ENCODE peak calls at places on chromosomes 1 and 21, in five cellular contexts. U is stomach, N is tibial artery, H is endodermal cell, B is kidney. W is an unnamed sample.

GRCh38 chr1:232667094-232667780 is 37.3 kb upstream of the SIPA1L2 start:
- DNase-seq in H (no peak), U (no peak), B (no peak), N (no peak), W (no peak)

GRCh38 chr1:228210076-228210651 is 2.3 kb downstream of the OBSCN start:
- DNase-seq in N (no peak), B (no peak), U (no peak), H (no peak), W (no peak)

GRCh38 chr1:150259758-150260669 is 2.4 kb downstream of the CA14 start:
- DNase-seq in N (no peak), U (peak; percentile 78), B (peak; percentile 81), H (peak; percentile 92), W (no peak)

GRCh38 chr1:156102634-156103511 is 11.6 kb upstream of the LMNA start:
- DNase-seq in B (no peak), H (no peak), U (no peak), N (no peak), W (no peak)

GRCh38 chr1:41738010-41738409 is 180.7 kb downstream of the HIVEP3 start:
- DNase-seq in B (no peak), N (no peak), H (no peak), U (no peak), W (no peak)

GRCh38 chr1:41927118-41927517 is 8.4 kb upstream of the HIVEP3 start:
- DNase-seq in H (no peak), N (no peak), U (peak; percentile 34), B (no peak), W (no peak)

GRCh38 chr1:50930965-50931737 is 28.9 kb downstream of the FAF1 start:
- DNase-seq in H (peak; percentile 64), U (no peak), N (no peak), B (no peak), W (no peak)

GRCh38 chr1:40676516-40676915 is 11.0 kb upstream of the RIMS3 start:
- DNase-seq in U (no peak), N (no peak), B (no peak), H (no peak), W (no peak)

GRCh38 chr21:36910581-36911307 is 55.7 kb downstream of the HLCS start:
- DNase-seq in H (no peak), U (no peak), N (no peak), B (no peak), W (no peak)

GRCh38 chr1:233364695-233365539 is 37.4 kb downstream of the MAP3K21 start:
- DNase-seq in U (no peak), N (no peak), H (no peak), B (no peak), W (no peak)

GRCh38 chr1:70778934-70779333 is 268.7 kb downstream of the PTGER3 start:
- DNase-seq in H (no peak), B (no peak), U (no peak), N (no peak), W (no peak)

GRCh38 chr1:221174598-221174997 is 295.4 kb downstream of the HLX start:
- DNase-seq in N (peak; percentile 49), U (no peak), B (no peak), H (peak; percentile 82), W (no peak)

GRCh38 chr1:67367370-67368345 is 60.0 kb downstream of the IL12RB2 start:
- DNase-seq in B (peak; percentile 72), N (peak; percentile 31), H (no peak), U (peak; percentile 71), W (no peak)

GRCh38 chr1:33121728-33122127 is 40.8 kb downstream of the AZIN2 start:
- DNase-seq in B (no peak), N (no peak), H (peak; percentile 13), U (no peak), W (no peak)

GRCh38 chr1:244657421-244657820 is 4.5 kb downstream of the DESI2 start:
- DNase-seq in N (no peak), U (no peak), H (no peak), B (no peak), W (no peak)

GRCh38 chr1:83901547-83902155 is 97.3 kb downstream of the TTLL7 start:
- DNase-seq in B (no peak), U (peak; percentile 54), N (no peak), H (no peak), W (no peak)

GRCh38 chr1:234998174-234998741 is 130.4 kb downstream of the TOMM20 start:
- DNase-seq in B (peak; percentile 88), N (peak; percentile 63), U (peak; percentile 63), H (peak; percentile 84), W (no peak)

GRCh38 chr1:231856894-231857293 is 230.3 kb downstream of the DISC1 start:
- DNase-seq in H (no peak), U (no peak), N (no peak), B (no peak), W (no peak)

GRCh38 chr1:154219511-154219910 is 1.2 kb upstream of the UBAP2L start:
- DNase-seq in H (no peak), U (no peak), B (no peak), N (peak; percentile 38), W (no peak)

GRCh38 chr1:26376050-26376449 is 3.5 kb upstream of the ZNF683 start:
- DNase-seq in H (no peak), N (no peak), B (peak; percentile 1), U (no peak), W (no peak)

GRCh38 chr1:51189421-51190073 is 46.5 kb upstream of the RNF11 start:
- DNase-seq in U (peak; percentile 31), B (no peak), H (peak; percentile 61), N (no peak), W (peak; percentile 13)

GRCh38 chr1:181033128-181033798 is 520 bp upstream of the MR1 start:
- DNase-seq in B (no peak), U (no peak), H (no peak), N (peak; percentile 59), W (no peak)

GRCh38 chr21:41932191-41932575 is 21.6 kb downstream of the C2CD2 start:
- DNase-seq in B (no peak), U (no peak), H (no peak), N (no peak), W (no peak)

GRCh38 chr1:220824031-220824989 is 37.6 kb downstream of the MTARC1 start:
- DNase-seq in H (no peak), N (no peak), U (no peak), B (no peak), W (no peak)

GRCh38 chr1:36432616-36433015 is 17.6 kb downstream of the OSCP1 start:
- DNase-seq in U (peak; percentile 44), H (no peak), B (no peak), N (no peak), W (no peak)

GRCh38 chr1:221741364-221741970 is 422 bp downstream of the DUSP10 start:
- DNase-seq in N (peak; percentile 36), U (no peak), H (peak; percentile 77), B (peak; percentile 72), W (no peak)

GRCh38 chr1:73627723-73628122 is 570.3 kb downstream of the LRRIQ3 start:
- DNase-seq in H (peak; percentile 51), B (no peak), U (no peak), N (no peak), W (no peak)

GRCh38 chr1:21956720-21957552 is 19.8 kb upstream of the HSPG2 start:
- DNase-seq in B (peak; percentile 95), U (peak; percentile 89), N (peak; percentile 56), H (peak; percentile 63), W (no peak)

DNA sequence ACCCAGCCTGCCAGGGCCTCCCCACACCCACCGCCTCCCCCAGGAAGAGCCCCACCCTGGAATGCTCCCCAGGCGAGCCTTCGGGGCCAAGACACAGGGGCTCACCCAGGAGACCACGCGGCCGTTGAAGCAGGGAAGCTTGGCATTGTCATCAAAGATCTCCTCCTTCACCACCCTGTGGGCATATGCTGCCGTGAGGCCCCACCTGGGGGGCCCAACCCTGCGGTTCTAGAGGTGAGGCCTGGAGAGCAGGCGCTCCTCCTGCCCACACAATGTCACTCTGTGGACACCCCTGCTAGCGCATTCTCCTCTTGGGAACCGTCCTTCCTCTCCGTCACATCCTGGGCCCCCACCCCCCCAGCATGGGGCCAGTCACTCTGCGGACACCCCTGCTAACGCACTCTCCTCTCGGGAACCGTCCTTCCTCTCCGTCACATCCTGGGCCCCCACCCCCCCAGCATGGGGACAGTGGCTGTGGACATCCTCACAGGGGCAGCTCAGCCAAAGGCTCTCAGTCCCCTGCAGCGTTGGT is 6.6 kb downstream of the DVL1 start:
- DNase-seq in H (no peak), B (no peak), N (no peak), U (no peak), W (no peak)
- TF ChIP-seq CTCF in H (no peak), B (no peak), N (no peak), U (no peak), W (no peak)

GRCh38 chr1:178189814-178190213 is 95.9 kb downstream of the RASAL2 start:
- DNase-seq in U (no peak), N (no peak), H (peak; percentile 85), B (no peak), W (no peak)
- TF ChIP-seq CTCF in U (no peak), N (peak; percentile 11), H (peak; percentile 84), B (peak; percentile 53), W (peak; percentile 34)

DNA sequence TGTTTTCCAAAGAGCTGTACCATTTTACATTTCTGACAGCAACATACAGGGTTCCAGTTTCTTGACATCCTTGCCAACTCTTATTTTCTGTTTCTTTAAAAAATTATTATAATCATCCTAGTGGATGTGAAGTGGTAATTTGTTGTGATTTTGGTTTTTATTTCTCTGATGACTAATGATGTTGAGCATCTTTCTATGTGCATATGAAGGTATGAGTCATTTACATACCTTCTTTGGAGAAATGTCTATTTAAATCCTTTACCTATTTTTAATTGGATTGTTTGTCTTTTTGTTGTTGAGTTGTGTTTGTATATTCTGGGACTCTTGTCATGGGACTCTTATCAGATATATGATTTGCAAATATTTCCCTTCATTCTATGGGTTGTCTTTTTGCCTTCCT is 20.8 kb upstream of the MPC2 start:
- DNase-seq in N (no peak), B (no peak), U (no peak), H (no peak), W (no peak)
- TF ChIP-seq CTCF in N (no peak), B (no peak), U (no peak), H (no peak), W (no peak)

DNA sequence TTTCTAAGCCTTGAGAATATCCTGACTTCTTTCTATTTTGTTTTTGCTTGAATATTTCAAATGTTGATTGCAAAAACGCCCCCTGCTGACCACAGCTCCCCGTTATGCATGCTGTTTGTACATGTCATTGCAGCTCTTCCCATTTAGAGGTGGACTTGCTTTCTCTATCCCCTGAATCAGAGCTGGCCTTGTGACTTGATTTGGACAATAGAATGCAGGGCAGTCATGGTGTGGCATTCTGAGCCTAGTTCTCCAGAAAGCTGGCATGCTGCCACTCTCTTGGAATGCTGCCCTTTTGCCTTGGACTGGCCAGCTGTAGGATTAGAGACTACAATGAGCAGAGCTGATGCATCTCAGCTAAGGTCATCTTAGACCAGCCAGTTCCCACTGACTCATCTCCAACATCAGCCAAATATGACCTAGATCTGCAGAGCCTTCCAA is 1561.5 kb downstream of the MRPL39 start:
- DNase-seq in B (peak; percentile 69), U (peak; percentile 66), N (peak; percentile 65), H (peak; percentile 45), W (no peak)
- TF ChIP-seq CTCF in B (peak; percentile 6), U (no peak), N (no peak), H (peak; percentile 59), W (peak; percentile 49)

W was measured in progenitor cell of endocrine pancreas.